ENCODE peak calls at places on chromosomes 6 and 20, in nine cellular contexts. F is left ventricle myocardium inferior, A is AG09309, I is fibroblast of lung, B is right lobe of liver, E is DND-41, R is lower leg skin, C is sigmoid colon, N is lower lobe of right lung. D is an unnamed sample.

GRCh38 chr6:11224252-11224965 is 8.1 kb downstream of the NEDD9 start:
- DNase-seq in F (no peak), A (no peak), I (peak), B (no peak), E (peak), R (no peak), C (no peak), N (no peak), D (no peak)

GRCh38 chr6:39053854-39054576 is 5.4 kb downstream of the GLP1R start:
- DNase-seq in F (no peak), A (no peak), I (no peak), B (no peak), E (no peak), R (no peak), C (no peak), N (no peak), D (peak)

GRCh38 chr20:45801851-45802250 is 10.1 kb downstream of the DNTTIP1 start:
- DNase-seq in F (no peak), A (no peak), I (no peak), B (no peak), E (no peak), R (no peak), C (no peak), N (no peak), D (no peak)

GRCh38 chr6:15036690-15037245 is 209.1 kb upstream of the JARID2 start:
- DNase-seq in F (peak), A (no peak), I (no peak), B (peak), E (peak), R (peak), C (no peak), N (no peak), D (no peak)

GRCh38 chr6:33812669-33813068 is 8.9 kb upstream of the MLN start:
- DNase-seq in F (peak), A (no peak), I (peak), B (peak), E (peak), R (no peak), C (no peak), N (peak), D (peak)

GRCh38 chr6:168314029-168314420 is 5.6 kb downstream of the DACT2 start:
- DNase-seq in F (no peak), A (no peak), I (no peak), B (no peak), E (no peak), R (no peak), C (no peak), N (no peak), D (no peak)

GRCh38 chr6:170087946-170088348 is 202.9 kb downstream of the DLL1 start:
- DNase-seq in F (peak), A (no peak), I (no peak), B (no peak), E (peak), R (peak), C (peak), N (peak), D (peak)

GRCh38 chr6:115360602-115361325 is 699.9 kb downstream of the FRK start:
- DNase-seq in F (no peak), A (no peak), I (no peak), B (no peak), E (no peak), R (no peak), C (no peak), N (no peak), D (no peak)

GRCh38 chr6:26576929-26577719 is 19.6 kb upstream of the ABT1 start:
- DNase-seq in F (peak), A (no peak), I (peak), B (no peak), E (peak), R (no peak), C (no peak), N (peak), D (no peak)

GRCh38 chr6:73768630-73769029 is 72.6 kb downstream of the CD109 start:
- DNase-seq in F (no peak), A (no peak), I (no peak), B (no peak), E (no peak), R (no peak), C (no peak), N (no peak), D (no peak)

GRCh38 chr6:167717455-167717854 is 109.3 kb upstream of the AFDN start:
- DNase-seq in F (no peak), A (no peak), I (no peak), B (no peak), E (no peak), R (no peak), C (no peak), N (no peak), D (no peak)

GRCh38 chr6:28393912-28394662 is 5.5 kb downstream of the ZSCAN12 start:
- DNase-seq in F (no peak), A (no peak), I (no peak), B (no peak), E (no peak), R (no peak), C (no peak), N (no peak), D (no peak)

GRCh38 chr6:2523061-2523460 is 227.7 kb downstream of the MYLK4 start:
- DNase-seq in F (no peak), A (no peak), I (no peak), B (no peak), E (no peak), R (no peak), C (no peak), N (no peak), D (no peak)

GRCh38 chr6:80134065-80134464 is 27.6 kb downstream of the BCKDHB start:
- DNase-seq in F (no peak), A (no peak), I (no peak), B (no peak), E (no peak), R (no peak), C (no peak), N (no peak), D (no peak)

GRCh38 chr20:52192296-52193007 is 873 bp upstream of the ZFP64 start:
- DNase-seq in F (peak), A (no peak), I (no peak), B (no peak), E (no peak), R (no peak), C (no peak), N (peak), D (no peak)

GRCh38 chr20:2602046-2602735 is 50.2 kb upstream of the NOP56 start:
- DNase-seq in F (no peak), A (no peak), I (no peak), B (no peak), E (no peak), R (no peak), C (no peak), N (no peak), D (no peak)

GRCh38 chr6:85240787-85241186 is 209.1 kb upstream of the NT5E start:
- DNase-seq in F (no peak), A (no peak), I (no peak), B (no peak), E (no peak), R (no peak), C (no peak), N (no peak), D (no peak)

GRCh38 chr6:46549155-46549554 is 57.9 kb upstream of the RCAN2 start:
- DNase-seq in F (no peak), A (no peak), I (no peak), B (no peak), E (no peak), R (no peak), C (no peak), N (no peak), D (no peak)

GRCh38 chr6:131054392-131055250 is 8.4 kb downstream of the EPB41L2 start:
- DNase-seq in F (no peak), A (no peak), I (no peak), B (no peak), E (peak), R (no peak), C (no peak), N (no peak), D (no peak)

GRCh38 chr6:167734662-167735497 is 91.8 kb upstream of the AFDN start:
- DNase-seq in F (no peak), A (no peak), I (no peak), B (no peak), E (no peak), R (no peak), C (peak), N (no peak), D (no peak)

GRCh38 chr6:158978752-158979151 is 21.2 kb downstream of the RSPH3 start:
- DNase-seq in F (no peak), A (no peak), I (peak), B (no peak), E (no peak), R (no peak), C (no peak), N (no peak), D (no peak)

GRCh38 chr6:140047321-140047720 is 672.9 kb upstream of the CITED2 start:
- DNase-seq in F (no peak), A (no peak), I (no peak), B (no peak), E (no peak), R (no peak), C (no peak), N (no peak), D (no peak)

GRCh38 chr20:49276895-49277785 is 717 bp downstream of the ZNFX1 start:
- DNase-seq in F (peak), A (no peak), I (no peak), B (peak), E (peak), R (peak), C (peak), N (peak), D (peak)

GRCh38 chr6:17703256-17703694 is 3.5 kb downstream of the NUP153 start:
- DNase-seq in F (no peak), A (peak), I (peak), B (no peak), E (no peak), R (no peak), C (no peak), N (no peak), D (no peak)

GRCh38 chr20:4873396-4873795 is 127.9 kb downstream of the SLC23A2 start:
- DNase-seq in F (no peak), A (no peak), I (no peak), B (no peak), E (no peak), R (no peak), C (no peak), N (no peak), D (no peak)

DNA sequence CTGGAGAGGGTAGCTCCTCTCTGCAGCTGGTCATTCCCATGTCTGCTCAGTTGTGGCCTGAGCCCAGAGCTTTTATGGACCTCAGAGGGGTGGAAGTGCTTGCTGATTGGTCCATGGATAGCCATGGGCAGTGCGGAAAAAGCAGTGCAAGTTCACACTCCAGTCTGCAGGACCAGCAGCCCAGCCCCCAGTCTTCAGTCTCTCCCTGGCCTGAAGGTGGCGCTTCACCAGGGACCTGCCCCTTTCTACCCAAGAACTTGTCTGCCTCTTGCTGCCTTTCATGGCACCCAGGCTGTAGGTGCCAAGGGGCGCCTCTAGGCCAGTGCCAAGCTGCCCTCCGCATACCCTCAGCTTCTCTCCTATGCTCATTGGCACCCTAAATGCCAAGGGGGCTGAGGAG is 91.0 kb downstream of the TBXT start:
- DNase-seq in F (no peak), A (no peak), I (no peak), B (no peak), E (no peak), R (no peak), C (no peak), N (no peak), D (no peak)
- TF ChIP-seq CTCF in F (no peak), A (no peak), I (no peak), B (no peak), E (no peak), R (no peak), C (no peak), N (no peak), D (no peak)

GRCh38 chr6:146381486-146381885 is 162.1 kb upstream of the RAB32 start:
- DNase-seq in F (no peak), A (no peak), I (no peak), B (no peak), E (no peak), R (no peak), C (no peak), N (no peak), D (no peak)
- TF ChIP-seq CTCF in F (no peak), A (peak), I (no peak), B (no peak), E (peak), R (no peak), C (no peak), N (no peak), D (peak)

DNA sequence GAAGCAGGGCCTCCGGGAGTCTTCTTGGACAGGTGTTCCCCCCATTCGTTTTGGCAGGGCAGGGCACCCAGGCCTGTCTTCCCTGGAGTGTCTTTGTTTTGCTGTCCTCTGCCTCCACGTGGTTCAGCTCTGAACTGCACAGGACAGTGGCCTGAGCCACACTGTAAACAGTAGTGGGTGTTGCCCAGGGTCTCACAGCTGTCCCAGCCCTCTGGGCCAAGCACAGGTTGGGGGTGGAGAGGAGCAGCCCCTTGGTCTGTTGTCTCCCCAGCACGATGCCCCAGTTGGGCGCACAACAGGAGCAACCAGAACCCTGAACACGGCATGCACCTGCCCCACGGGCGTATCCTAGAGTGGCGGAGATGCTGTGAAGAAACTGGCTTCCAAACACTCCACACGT is 14.4 kb downstream of the CCDC167 start:
- DNase-seq in F (no peak), A (no peak), I (no peak), B (no peak), E (no peak), R (no peak), C (no peak), N (no peak), D (no peak)
- TF ChIP-seq CTCF in F (no peak), A (peak), I (peak), B (no peak), E (no peak), R (no peak), C (no peak), N (no peak), D (peak)

GRCh38 chr6:29925341-29926080 is 16.8 kb upstream of the HLA-A start:
- DNase-seq in F (no peak), A (no peak), I (no peak), B (no peak), E (no peak), R (no peak), C (no peak), N (no peak), D (no peak)
- TF ChIP-seq CTCF in F (no peak), A (no peak), I (no peak), B (no peak), E (no peak), R (no peak), C (no peak), N (no peak), D (no peak)

DNA sequence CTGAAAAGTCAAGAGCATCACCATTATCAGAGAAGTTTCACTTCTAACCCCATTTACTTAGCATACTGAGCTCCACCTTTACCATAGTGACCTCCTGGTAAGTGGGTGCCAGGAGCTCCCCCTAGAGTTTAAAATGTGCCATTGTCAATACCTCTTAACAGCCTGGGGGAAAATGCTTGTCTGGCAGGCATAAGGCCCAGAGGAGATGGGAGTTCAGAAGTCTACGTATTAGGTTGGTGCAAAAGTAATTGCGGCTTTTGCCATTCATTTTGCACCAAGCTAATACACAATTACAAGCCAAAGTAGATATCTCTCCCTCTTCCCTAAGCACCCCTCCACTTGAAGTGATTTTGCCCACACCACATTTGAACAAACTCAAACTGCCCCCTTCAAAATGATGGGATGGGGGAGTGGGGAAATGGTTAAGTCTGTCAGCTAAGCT is 919.0 kb downstream of the KIF16B start:
- DNase-seq in F (no peak), A (no peak), I (peak), B (no peak), E (peak), R (no peak), C (no peak), N (no peak), D (no peak)
- TF ChIP-seq CTCF in F (peak), A (peak), I (peak), B (peak), E (peak), R (no peak), C (peak), N (peak), D (peak)

GRCh38 chr6:125192610-125192930 is 39.0 kb downstream of the TPD52L1 start:
- DNase-seq in F (no peak), A (no peak), I (no peak), B (no peak), E (no peak), R (no peak), C (no peak), N (no peak), D (no peak)
- TF ChIP-seq CTCF in F (peak), A (no peak), I (no peak), B (no peak), E (no peak), R (no peak), C (no peak), N (no peak), D (peak)

GRCh38 chr6:43428874-43429273 is 1.5 kb downstream of the ABCC10 start:
- DNase-seq in F (no peak), A (no peak), I (peak), B (no peak), E (no peak), R (peak), C (no peak), N (no peak), D (no peak)
- TF ChIP-seq CTCF in F (no peak), A (no peak), I (no peak), B (no peak), E (no peak), R (no peak), C (no peak), N (no peak), D (no peak)

D was measured in chondrocyte.